ENCODE peak calls at places on chromosomes 7 and 10, in six cellular contexts. N is kidney, V is prostate gland, Y is mammary epithelial cell, G is tibial nerve, I is body of pancreas. F is an unnamed sample. For H3K36me3, the result is how much of the 10 kb centered on the place peaks cover.

GRCh38 chr10:7159517-7159916 is 251.3 kb downstream of the SFMBT2 start:
- DNase-seq in N (no peak), V (no peak), Y (no peak), G (no peak), I (no peak), F (no peak)

GRCh38 chr7:72211175-72211574 is 201.0 kb downstream of the CALN1 start:
- DNase-seq in N (no peak), V (no peak), Y (no peak), G (no peak), I (no peak), F (no peak)

GRCh38 chr7:53237344-53237913 is 202.0 kb downstream of the POM121L12 start:
- DNase-seq in N (no peak), V (no peak), Y (no peak), G (no peak), I (no peak), F (no peak)

GRCh38 chr10:58518775-58519174 is 6.1 kb downstream of the BICC1 start:
- DNase-seq in N (no peak), V (no peak), Y (peak), G (no peak), I (no peak), F (no peak)

GRCh38 chr10:121240556-121240955 is 357.7 kb downstream of the FGFR2 start:
- DNase-seq in N (no peak), V (no peak), Y (no peak), G (no peak), I (no peak), F (no peak)

GRCh38 chr7:76189276-76189675 is 12.4 kb upstream of the SRRM3 start:
- DNase-seq in N (no peak), V (no peak), Y (no peak), G (no peak), I (no peak), F (no peak)

GRCh38 chr10:63976538-63976937 is 455.3 kb downstream of the REEP3 start:
- DNase-seq in N (no peak), V (peak), Y (peak), G (peak), I (peak), F (no peak)

GRCh38 chr7:2074694-2075093 is 158.1 kb downstream of the MAD1L1 start:
- DNase-seq in N (no peak), V (no peak), Y (no peak), G (no peak), I (no peak), F (no peak)

GRCh38 chr10:132364594-132364970 is 32.4 kb upstream of the PWWP2B start:
- DNase-seq in N (no peak), V (no peak), Y (no peak), G (no peak), I (peak), F (no peak)

GRCh38 chr10:12795723-12796122 is 205.8 kb downstream of the CCDC3 start:
- DNase-seq in N (peak), V (no peak), Y (no peak), G (peak), I (peak), F (no peak)

GRCh38 chr10:126456632-126457031 is 68.4 kb upstream of the ADAM12 start:
- DNase-seq in N (no peak), V (no peak), Y (no peak), G (no peak), I (no peak), F (no peak)

GRCh38 chr10:126459878-126460481 is 71.7 kb upstream of the ADAM12 start:
- DNase-seq in N (no peak), V (no peak), Y (peak), G (no peak), I (no peak), F (peak)

GRCh38 chr10:126458453-126458852 is 70.2 kb upstream of the ADAM12 start:
- DNase-seq in N (peak), V (no peak), Y (no peak), G (no peak), I (no peak), F (no peak)

GRCh38 chr10:126461289-126461688 is 73.0 kb upstream of the ADAM12 start:
- DNase-seq in N (peak), V (no peak), Y (no peak), G (no peak), I (no peak), F (no peak)

DNA sequence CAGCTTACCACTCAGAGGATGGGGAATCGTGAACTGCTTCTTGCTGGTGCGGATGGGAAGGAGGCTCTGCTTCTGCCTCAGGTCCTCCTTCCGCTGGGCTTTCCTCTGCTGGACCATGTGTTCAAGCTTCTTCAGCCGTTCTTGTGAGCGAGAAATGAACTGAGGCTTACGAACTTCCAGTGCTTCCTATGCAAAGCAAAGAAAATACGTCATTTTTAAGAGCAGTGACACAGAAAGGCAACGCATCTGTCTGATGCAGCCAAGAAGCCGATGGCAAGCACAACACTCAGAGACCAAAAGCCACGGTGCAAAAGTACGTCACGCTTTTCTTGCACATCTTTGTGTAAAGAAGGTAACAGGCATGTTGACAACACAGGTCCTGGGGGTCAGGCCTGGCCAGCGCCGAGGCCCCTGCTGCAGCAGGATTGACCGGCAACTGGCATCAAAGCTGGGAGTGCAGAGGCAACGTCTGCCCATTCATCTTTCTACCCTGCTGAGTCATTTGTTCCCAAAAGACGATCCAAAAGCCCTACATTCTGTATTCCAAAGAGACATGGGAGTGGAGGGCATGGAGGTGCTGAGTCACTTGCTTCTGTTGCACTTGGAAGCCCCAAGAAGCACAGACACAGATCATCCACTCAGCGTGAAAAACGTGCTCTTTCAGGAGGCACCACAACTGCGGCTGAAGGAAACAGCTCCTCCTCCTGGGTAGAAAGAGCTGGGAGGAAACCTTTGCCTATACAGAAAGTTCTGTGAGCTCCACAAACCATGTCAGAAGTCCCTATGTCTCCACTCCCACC is 71.0 kb upstream of the ADAM12 start:
- DNase-seq in N (peak), V (no peak), Y (no peak), G (no peak), I (no peak), F (no peak)
- TF ChIP-seq CTCF in N (no peak), V (no peak), Y (no peak), G (no peak), I (no peak), F (no peak)

GRCh38 chr10:93390691-93391090 is 91.4 kb downstream of the MYOF start:
- DNase-seq in N (no peak), V (no peak), Y (no peak), G (no peak), I (no peak), F (no peak)
- H3K36me3 ChIP-seq in N (under half), V (under half), Y (under half), G (under half), I (under half), F (under half)

GRCh38 chr7:24290004-24290641 is 6.1 kb downstream of the NPY start:
- DNase-seq in N (no peak), V (no peak), Y (peak), G (no peak), I (peak), F (no peak)
- TF ChIP-seq CTCF in N (peak), V (no peak), Y (peak), G (peak), I (peak), F (no peak)

DNA sequence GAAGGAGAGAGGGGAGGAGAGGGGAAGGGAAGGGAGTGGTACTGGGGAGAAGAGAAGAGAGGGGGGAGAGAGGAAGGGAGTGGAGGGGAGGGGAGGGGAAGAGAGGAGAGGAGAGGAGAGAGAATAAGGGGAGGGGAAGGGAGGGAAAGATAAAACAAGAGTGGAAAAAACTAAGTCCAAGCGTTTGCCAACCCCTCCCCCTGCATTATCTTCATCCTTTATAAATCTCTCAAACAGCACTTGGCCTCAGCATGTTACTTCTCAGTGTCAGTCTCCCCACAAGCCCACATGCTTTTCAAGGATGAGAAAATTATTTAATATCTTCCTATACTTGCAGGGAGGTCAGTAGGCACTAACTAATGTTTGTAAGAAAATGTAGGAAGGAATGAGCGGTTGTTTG is 204.5 kb downstream of the LSM5 start:
- DNase-seq in N (no peak), V (no peak), Y (no peak), G (no peak), I (no peak), F (no peak)
- H3K36me3 ChIP-seq in N (under half), V (under half), Y (under half), G (under half), I (under half), F (under half)

F was measured in BJ.